ENCODE peak calls at places on chromosomes 12 and 14, in ten cellular contexts. One of them, this sample, is unnamed.

GRCh38 chr12:123055281-123055766 is 74.8 kb downstream of the ARL6IP4 start:
- DNase-seq in coronary artery: no peak
- DNase-seq in dorsolateral prefrontal cortex: no peak
- DNase-seq in endothelial cell of umbilical vein: no peak
- DNase-seq in left lung: no peak
- DNase-seq in ascending aorta: no peak
- DNase-seq in neuronal stem cell: no peak
- DNase-seq in tibial artery: no peak
- DNase-seq in CD4-positive, alpha-beta memory T cell: no peak
- DNase-seq in colonic mucosa: no peak
- DNase-seq in this sample: no peak

GRCh38 chr12:65826513-65827171 is 2.4 kb downstream of the HMGA2 start:
- DNase-seq in coronary artery: no peak
- DNase-seq in dorsolateral prefrontal cortex: no peak
- DNase-seq in endothelial cell of umbilical vein: peak; percentile 74
- DNase-seq in left lung: no peak
- DNase-seq in ascending aorta: no peak
- DNase-seq in neuronal stem cell: no peak
- DNase-seq in tibial artery: no peak
- DNase-seq in CD4-positive, alpha-beta memory T cell: no peak
- DNase-seq in colonic mucosa: peak; percentile 18
- DNase-seq in this sample: no peak

GRCh38 chr14:99945732-99946651 is 119.2 kb upstream of the EVL start:
- DNase-seq in coronary artery: no peak
- DNase-seq in dorsolateral prefrontal cortex: no peak
- DNase-seq in endothelial cell of umbilical vein: no peak
- DNase-seq in left lung: peak; percentile 20
- DNase-seq in ascending aorta: no peak
- DNase-seq in neuronal stem cell: no peak
- DNase-seq in tibial artery: no peak
- DNase-seq in CD4-positive, alpha-beta memory T cell: no peak
- DNase-seq in colonic mucosa: no peak
- DNase-seq in this sample: no peak

GRCh38 chr12:95300286-95300685 is 82.7 kb downstream of the VEZT start:
- DNase-seq in coronary artery: no peak
- DNase-seq in dorsolateral prefrontal cortex: no peak
- DNase-seq in endothelial cell of umbilical vein: no peak
- DNase-seq in left lung: no peak
- DNase-seq in ascending aorta: no peak
- DNase-seq in neuronal stem cell: no peak
- DNase-seq in tibial artery: no peak
- DNase-seq in CD4-positive, alpha-beta memory T cell: no peak
- DNase-seq in colonic mucosa: no peak
- DNase-seq in this sample: no peak

GRCh38 chr12:69996276-69996675 is 171.2 kb downstream of the MYRFL start:
- DNase-seq in coronary artery: no peak
- DNase-seq in dorsolateral prefrontal cortex: no peak
- DNase-seq in endothelial cell of umbilical vein: no peak
- DNase-seq in left lung: no peak
- DNase-seq in ascending aorta: no peak
- DNase-seq in neuronal stem cell: no peak
- DNase-seq in tibial artery: no peak
- DNase-seq in CD4-positive, alpha-beta memory T cell: no peak
- DNase-seq in colonic mucosa: no peak
- DNase-seq in this sample: no peak

GRCh38 chr12:13851828-13852227 is 129.6 kb downstream of the GRIN2B start:
- DNase-seq in coronary artery: no peak
- DNase-seq in dorsolateral prefrontal cortex: no peak
- DNase-seq in endothelial cell of umbilical vein: no peak
- DNase-seq in left lung: no peak
- DNase-seq in ascending aorta: no peak
- DNase-seq in neuronal stem cell: peak; percentile 88
- DNase-seq in tibial artery: no peak
- DNase-seq in CD4-positive, alpha-beta memory T cell: no peak
- DNase-seq in colonic mucosa: no peak
- DNase-seq in this sample: peak; percentile 24

GRCh38 chr12:67436230-67436629 is 167.1 kb downstream of the CAND1 start:
- DNase-seq in coronary artery: no peak
- DNase-seq in dorsolateral prefrontal cortex: no peak
- DNase-seq in endothelial cell of umbilical vein: no peak
- DNase-seq in left lung: no peak
- DNase-seq in ascending aorta: no peak
- DNase-seq in neuronal stem cell: no peak
- DNase-seq in tibial artery: no peak
- DNase-seq in CD4-positive, alpha-beta memory T cell: no peak
- DNase-seq in colonic mucosa: no peak
- DNase-seq in this sample: no peak

GRCh38 chr14:102221026-102221425 is 81.3 kb downstream of the WDR20 start:
- DNase-seq in coronary artery: no peak
- DNase-seq in dorsolateral prefrontal cortex: no peak
- DNase-seq in endothelial cell of umbilical vein: peak; percentile 44
- DNase-seq in left lung: no peak
- DNase-seq in ascending aorta: no peak
- DNase-seq in neuronal stem cell: no peak
- DNase-seq in tibial artery: no peak
- DNase-seq in CD4-positive, alpha-beta memory T cell: no peak
- DNase-seq in colonic mucosa: no peak
- DNase-seq in this sample: no peak

GRCh38 chr12:50252977-50253376 is 30.3 kb downstream of the LIMA1 start:
- DNase-seq in coronary artery: no peak
- DNase-seq in dorsolateral prefrontal cortex: no peak
- DNase-seq in endothelial cell of umbilical vein: no peak
- DNase-seq in left lung: no peak
- DNase-seq in ascending aorta: no peak
- DNase-seq in neuronal stem cell: no peak
- DNase-seq in tibial artery: no peak
- DNase-seq in CD4-positive, alpha-beta memory T cell: no peak
- DNase-seq in colonic mucosa: no peak
- DNase-seq in this sample: no peak
- H3K27ac ChIP-seq in coronary artery: no peak overlapping the region
- H3K27ac ChIP-seq in dorsolateral prefrontal cortex: no peak overlapping the region
- H3K27ac ChIP-seq in endothelial cell of umbilical vein: no peak overlapping the region
- H3K27ac ChIP-seq in left lung: no peak overlapping the region
- H3K27ac ChIP-seq in ascending aorta: no peak overlapping the region
- H3K27ac ChIP-seq in neuronal stem cell: no peak overlapping the region
- H3K27ac ChIP-seq in tibial artery: no peak overlapping the region
- H3K27ac ChIP-seq in CD4-positive, alpha-beta memory T cell: no peak overlapping the region
- H3K27ac ChIP-seq in colonic mucosa: peak overlapping the region; percentile 86
- H3K27ac ChIP-seq in this sample: no peak overlapping the region

DNA sequence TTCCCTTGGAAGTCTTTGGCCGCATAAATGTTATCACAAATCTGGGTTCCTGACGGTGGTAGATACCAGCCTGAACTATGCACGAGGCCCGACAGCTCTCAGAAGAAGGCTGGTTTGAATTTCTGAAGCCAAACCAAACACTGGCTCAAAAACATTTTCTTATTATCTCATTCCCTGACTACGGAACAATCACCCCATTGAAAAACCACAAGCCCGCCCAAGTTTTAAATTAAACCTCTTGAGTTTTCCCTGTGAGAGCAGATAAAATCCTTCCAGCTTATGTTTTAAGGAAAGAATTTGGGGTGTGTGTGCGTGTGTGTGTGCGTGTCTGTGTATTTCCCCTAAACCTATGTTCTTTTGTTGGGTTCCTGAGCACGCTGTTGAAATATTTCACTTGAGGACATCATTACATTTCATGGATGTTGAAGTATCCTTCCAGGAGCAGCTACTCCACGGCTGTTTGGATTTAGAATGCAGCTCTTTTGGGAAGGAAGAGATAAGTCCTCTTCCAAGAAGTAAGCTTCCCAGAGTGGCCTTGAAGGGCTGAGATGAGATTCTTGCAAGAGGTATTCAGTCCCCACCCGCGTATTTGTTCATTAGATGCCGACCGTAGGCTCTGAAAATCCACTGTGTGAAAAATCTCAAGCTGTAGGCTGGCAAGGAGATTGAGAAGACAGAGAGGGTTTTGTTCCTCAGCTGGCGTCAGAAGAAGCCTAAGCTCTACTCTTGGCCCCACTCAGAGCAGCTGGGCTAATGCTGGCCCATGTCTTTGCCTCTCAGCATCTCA is 131.0 kb upstream of the NCOR2 start:
- DNase-seq in coronary artery: no peak
- DNase-seq in dorsolateral prefrontal cortex: no peak
- DNase-seq in endothelial cell of umbilical vein: no peak
- DNase-seq in left lung: no peak
- DNase-seq in ascending aorta: no peak
- DNase-seq in neuronal stem cell: no peak
- DNase-seq in tibial artery: no peak
- DNase-seq in CD4-positive, alpha-beta memory T cell: no peak
- DNase-seq in colonic mucosa: no peak
- DNase-seq in this sample: peak; percentile 44
- H3K27ac ChIP-seq in coronary artery: peak overlapping the region; percentile 91
- H3K27ac ChIP-seq in dorsolateral prefrontal cortex: peak overlapping the region; percentile 88
- H3K27ac ChIP-seq in endothelial cell of umbilical vein: no peak overlapping the region
- H3K27ac ChIP-seq in left lung: peak overlapping the region; percentile 89
- H3K27ac ChIP-seq in ascending aorta: peak overlapping the region; percentile 85
- H3K27ac ChIP-seq in neuronal stem cell: no peak overlapping the region
- H3K27ac ChIP-seq in tibial artery: peak overlapping the region; percentile 67
- H3K27ac ChIP-seq in CD4-positive, alpha-beta memory T cell: no peak overlapping the region
- H3K27ac ChIP-seq in colonic mucosa: no peak overlapping the region
- H3K27ac ChIP-seq in this sample: peak overlapping the region; percentile 96

GRCh38 chr14:90870950-90871604 is 54.8 kb upstream of the TTC7B start:
- DNase-seq in coronary artery: no peak
- DNase-seq in dorsolateral prefrontal cortex: no peak
- DNase-seq in endothelial cell of umbilical vein: no peak
- DNase-seq in left lung: no peak
- DNase-seq in ascending aorta: no peak
- DNase-seq in neuronal stem cell: no peak
- DNase-seq in tibial artery: no peak
- DNase-seq in CD4-positive, alpha-beta memory T cell: no peak
- DNase-seq in colonic mucosa: no peak
- DNase-seq in this sample: no peak

GRCh38 chr14:90864741-90865140 is 48.5 kb upstream of the TTC7B start:
- DNase-seq in coronary artery: no peak
- DNase-seq in dorsolateral prefrontal cortex: no peak
- DNase-seq in endothelial cell of umbilical vein: no peak
- DNase-seq in left lung: no peak
- DNase-seq in ascending aorta: no peak
- DNase-seq in neuronal stem cell: no peak
- DNase-seq in tibial artery: no peak
- DNase-seq in CD4-positive, alpha-beta memory T cell: no peak
- DNase-seq in colonic mucosa: no peak
- DNase-seq in this sample: no peak

GRCh38 chr14:90871605-90872233 is 55.5 kb upstream of the TTC7B start:
- DNase-seq in coronary artery: no peak
- DNase-seq in dorsolateral prefrontal cortex: no peak
- DNase-seq in endothelial cell of umbilical vein: peak; percentile 30
- DNase-seq in left lung: no peak
- DNase-seq in ascending aorta: no peak
- DNase-seq in neuronal stem cell: no peak
- DNase-seq in tibial artery: no peak
- DNase-seq in CD4-positive, alpha-beta memory T cell: no peak
- DNase-seq in colonic mucosa: no peak
- DNase-seq in this sample: no peak

DNA sequence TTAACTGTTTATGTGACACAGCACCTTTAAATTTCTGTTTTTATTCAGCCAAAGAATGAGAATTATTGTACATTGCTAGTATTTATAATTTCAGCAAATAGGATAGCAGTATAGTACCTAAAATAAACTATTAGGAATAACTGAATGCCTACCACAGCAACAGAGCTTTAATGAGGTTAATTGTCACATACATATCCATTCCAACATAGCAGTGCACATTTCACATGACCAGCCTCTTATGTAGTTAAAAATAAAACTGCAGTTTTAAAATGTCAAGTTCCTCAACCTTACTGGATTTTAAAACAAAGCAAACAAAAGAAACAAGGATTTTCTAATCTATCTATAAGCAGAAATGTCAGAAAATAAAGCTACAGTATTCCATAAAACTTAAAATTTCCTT is 50.6 kb upstream of the TTC7B start:
- DNase-seq in coronary artery: no peak
- DNase-seq in dorsolateral prefrontal cortex: no peak
- DNase-seq in endothelial cell of umbilical vein: no peak
- DNase-seq in left lung: no peak
- DNase-seq in ascending aorta: no peak
- DNase-seq in neuronal stem cell: no peak
- DNase-seq in tibial artery: no peak
- DNase-seq in CD4-positive, alpha-beta memory T cell: no peak
- DNase-seq in colonic mucosa: no peak
- DNase-seq in this sample: no peak
- H3K27ac ChIP-seq in coronary artery: no peak overlapping the region
- H3K27ac ChIP-seq in dorsolateral prefrontal cortex: no peak overlapping the region
- H3K27ac ChIP-seq in endothelial cell of umbilical vein: no peak overlapping the region
- H3K27ac ChIP-seq in left lung: no peak overlapping the region
- H3K27ac ChIP-seq in ascending aorta: no peak overlapping the region
- H3K27ac ChIP-seq in neuronal stem cell: no peak overlapping the region
- H3K27ac ChIP-seq in tibial artery: no peak overlapping the region
- H3K27ac ChIP-seq in CD4-positive, alpha-beta memory T cell: no peak overlapping the region
- H3K27ac ChIP-seq in colonic mucosa: no peak overlapping the region
- H3K27ac ChIP-seq in this sample: no peak overlapping the region

GRCh38 chr12:3836641-3837040 is 36.6 kb downstream of the PARP11 start:
- DNase-seq in coronary artery: no peak
- DNase-seq in dorsolateral prefrontal cortex: no peak
- DNase-seq in endothelial cell of umbilical vein: no peak
- DNase-seq in left lung: no peak
- DNase-seq in ascending aorta: no peak
- DNase-seq in neuronal stem cell: no peak
- DNase-seq in tibial artery: no peak
- DNase-seq in CD4-positive, alpha-beta memory T cell: no peak
- DNase-seq in colonic mucosa: no peak
- DNase-seq in this sample: no peak

GRCh38 chr12:3832738-3833137 is 40.5 kb downstream of the PARP11 start:
- DNase-seq in coronary artery: no peak
- DNase-seq in dorsolateral prefrontal cortex: no peak
- DNase-seq in endothelial cell of umbilical vein: no peak
- DNase-seq in left lung: no peak
- DNase-seq in ascending aorta: no peak
- DNase-seq in neuronal stem cell: no peak
- DNase-seq in tibial artery: no peak
- DNase-seq in CD4-positive, alpha-beta memory T cell: no peak
- DNase-seq in colonic mucosa: no peak
- DNase-seq in this sample: no peak

GRCh38 chr12:3834774-3835173 is 38.4 kb downstream of the PARP11 start:
- DNase-seq in coronary artery: no peak
- DNase-seq in dorsolateral prefrontal cortex: no peak
- DNase-seq in endothelial cell of umbilical vein: no peak
- DNase-seq in left lung: no peak
- DNase-seq in ascending aorta: no peak
- DNase-seq in neuronal stem cell: no peak
- DNase-seq in tibial artery: no peak
- DNase-seq in CD4-positive, alpha-beta memory T cell: no peak
- DNase-seq in colonic mucosa: no peak
- DNase-seq in this sample: no peak

GRCh38 chr12:3835914-3836313 is 37.3 kb downstream of the PARP11 start:
- DNase-seq in coronary artery: no peak
- DNase-seq in dorsolateral prefrontal cortex: no peak
- DNase-seq in endothelial cell of umbilical vein: no peak
- DNase-seq in left lung: no peak
- DNase-seq in ascending aorta: no peak
- DNase-seq in neuronal stem cell: no peak
- DNase-seq in tibial artery: no peak
- DNase-seq in CD4-positive, alpha-beta memory T cell: no peak
- DNase-seq in colonic mucosa: no peak
- DNase-seq in this sample: no peak

DNA sequence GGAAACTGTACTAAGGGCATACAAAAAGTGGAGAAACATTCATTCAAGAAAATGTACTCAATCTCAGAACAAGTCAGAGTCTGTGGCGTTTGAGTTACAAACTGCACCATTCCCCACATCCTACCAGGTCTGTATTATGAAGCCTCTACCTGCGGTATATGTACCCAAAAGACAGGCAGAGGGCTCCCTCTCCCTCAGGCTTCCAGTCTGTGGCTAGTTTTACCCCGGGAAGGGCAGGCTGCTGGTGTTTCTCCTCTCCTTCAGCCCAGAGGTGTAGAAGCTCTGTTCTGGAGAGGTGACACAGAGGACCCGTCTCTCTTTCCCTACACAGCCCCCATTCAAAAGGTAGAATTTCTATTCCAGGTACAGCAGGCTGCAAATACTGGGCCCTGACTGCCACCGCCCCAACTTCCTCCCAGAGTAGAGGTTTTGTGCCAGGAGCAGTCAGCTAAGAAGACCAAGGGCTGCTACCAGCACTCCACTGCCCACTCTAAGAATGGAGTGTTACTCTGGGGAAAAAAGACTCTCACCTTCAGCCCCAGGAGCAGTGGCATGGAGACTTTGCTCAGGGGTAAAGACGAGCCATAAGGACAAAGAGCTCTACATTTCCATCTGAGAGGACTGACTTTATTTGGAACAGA is 39.4 kb downstream of the PARP11 start:
- DNase-seq in coronary artery: no peak
- DNase-seq in dorsolateral prefrontal cortex: no peak
- DNase-seq in endothelial cell of umbilical vein: no peak
- DNase-seq in left lung: no peak
- DNase-seq in ascending aorta: no peak
- DNase-seq in neuronal stem cell: no peak
- DNase-seq in tibial artery: no peak
- DNase-seq in CD4-positive, alpha-beta memory T cell: no peak
- DNase-seq in colonic mucosa: no peak
- DNase-seq in this sample: no peak
- H3K27ac ChIP-seq in coronary artery: no peak overlapping the region
- H3K27ac ChIP-seq in dorsolateral prefrontal cortex: no peak overlapping the region
- H3K27ac ChIP-seq in endothelial cell of umbilical vein: no peak overlapping the region
- H3K27ac ChIP-seq in left lung: no peak overlapping the region
- H3K27ac ChIP-seq in ascending aorta: no peak overlapping the region
- H3K27ac ChIP-seq in neuronal stem cell: no peak overlapping the region
- H3K27ac ChIP-seq in tibial artery: no peak overlapping the region
- H3K27ac ChIP-seq in CD4-positive, alpha-beta memory T cell: no peak overlapping the region
- H3K27ac ChIP-seq in colonic mucosa: no peak overlapping the region
- H3K27ac ChIP-seq in this sample: no peak overlapping the region